ENCODE peak calls at places on chromosomes 11 and 22, in nine cellular contexts. T is hepatocyte, Q is tibial nerve, M is mammary epithelial cell, Z is tibial artery, I is Peyer's patch, W is AG09309, H is Karpas-422, J is WERI-Rb-1. L is an unnamed sample.

GRCh38 chr22:50574383-50574755 is 3.9 kb downstream of the CPT1B start:
- DNase-seq in T (no peak), Q (no peak), M (no peak), Z (no peak), I (no peak), W (no peak), H (no peak), J (no peak), L (no peak)

GRCh38 chr22:29485448-29485847 is 5.4 kb downstream of the NEFH start:
- DNase-seq in T (no peak), Q (no peak), M (no peak), Z (no peak), I (no peak), W (no peak), H (no peak), J (no peak), L (no peak)

GRCh38 chr11:1931326-1931725 is 11.8 kb downstream of the TNNT3 start:
- DNase-seq in T (no peak), Q (no peak), M (no peak), Z (peak), I (no peak), W (no peak), H (no peak), J (peak), L (no peak)

GRCh38 chr22:27194096-27194748 is 536.8 kb downstream of the MIAT start:
- DNase-seq in T (no peak), Q (no peak), M (no peak), Z (no peak), I (no peak), W (no peak), H (no peak), J (no peak), L (no peak)

GRCh38 chr11:123125169-123125568 is 63.2 kb upstream of the HSPA8 start:
- DNase-seq in T (no peak), Q (no peak), M (no peak), Z (no peak), I (no peak), W (no peak), H (no peak), J (no peak), L (no peak)

GRCh38 chr22:21450320-21450831 is 16.8 kb upstream of the TMEM191C start:
- DNase-seq in T (no peak), Q (no peak), M (no peak), Z (peak), I (no peak), W (no peak), H (no peak), J (no peak), L (no peak)

GRCh38 chr22:23575601-23576000 is 4.5 kb downstream of the IGLL1 start:
- DNase-seq in T (no peak), Q (no peak), M (no peak), Z (no peak), I (no peak), W (no peak), H (no peak), J (no peak), L (no peak)

GRCh38 chr22:25404556-25404922 is 159.9 kb upstream of the GRK3 start:
- DNase-seq in T (peak), Q (no peak), M (peak), Z (no peak), I (no peak), W (no peak), H (no peak), J (peak), L (no peak)

GRCh38 chr22:17266261-17266971 is 47.2 kb upstream of the ADA2 start:
- DNase-seq in T (peak), Q (no peak), M (no peak), Z (no peak), I (no peak), W (no peak), H (no peak), J (peak), L (no peak)

GRCh38 chr11:119701591-119702260 is 27.3 kb downstream of the NECTIN1 start:
- DNase-seq in T (no peak), Q (no peak), M (no peak), Z (no peak), I (no peak), W (no peak), H (no peak), J (peak), L (no peak)
- H3K4me3 ChIP-seq in T (no peak), Q (no peak), M (no peak), Z (no peak), I (no peak), W (no peak), H (no peak), J (peak), L (no peak)

DNA sequence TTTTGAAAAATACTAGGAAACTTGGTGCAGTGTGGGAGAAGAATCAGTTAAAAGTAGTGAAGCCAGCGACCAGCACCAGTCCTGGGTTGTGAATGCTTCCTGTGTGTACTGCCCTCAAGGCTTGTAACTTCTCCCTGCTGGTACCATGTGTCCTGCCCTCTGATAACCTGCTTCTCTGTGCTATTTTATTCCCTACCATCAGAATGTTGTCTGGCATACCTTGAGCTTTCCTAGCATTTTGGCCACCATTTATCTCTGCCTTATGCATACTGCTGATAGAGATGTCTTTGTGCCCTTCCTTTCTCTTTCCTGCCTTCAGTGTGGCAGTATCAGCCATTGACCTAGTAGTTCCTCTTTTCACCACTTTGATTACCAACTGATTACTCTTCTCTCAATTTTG is 2.0 kb downstream of the GTF2H1 start:
- DNase-seq in T (no peak), Q (no peak), M (no peak), Z (no peak), I (no peak), W (no peak), H (peak), J (no peak), L (peak)
- H3K4me3 ChIP-seq in T (no peak), Q (no peak), M (peak), Z (no peak), I (no peak), W (no peak), H (peak), J (no peak), L (peak)

GRCh38 chr11:85132839-85133238 is 494.3 kb downstream of the DLG2 start:
- DNase-seq in T (peak), Q (no peak), M (no peak), Z (no peak), I (no peak), W (no peak), H (no peak), J (peak), L (no peak)
- H3K4me3 ChIP-seq in T (peak), Q (no peak), M (no peak), Z (peak), I (no peak), W (no peak), H (no peak), J (peak), L (no peak)

GRCh38 chr22:36977401-36977861 is 41.8 kb downstream of the TST start:
- DNase-seq in T (peak), Q (peak), M (no peak), Z (no peak), I (peak), W (no peak), H (peak), J (peak), L (peak)

GRCh38 chr22:36979511-36979910 is 39.7 kb downstream of the TST start:
- DNase-seq in T (no peak), Q (no peak), M (no peak), Z (no peak), I (no peak), W (no peak), H (no peak), J (no peak), L (no peak)

GRCh38 chr22:36981247-36981775 is 37.9 kb downstream of the TST start:
- DNase-seq in T (no peak), Q (no peak), M (no peak), Z (no peak), I (no peak), W (no peak), H (no peak), J (no peak), L (no peak)

GRCh38 chr22:36979016-36979415 is 40.2 kb downstream of the TST start:
- DNase-seq in T (no peak), Q (no peak), M (no peak), Z (no peak), I (no peak), W (no peak), H (no peak), J (no peak), L (no peak)

DNA sequence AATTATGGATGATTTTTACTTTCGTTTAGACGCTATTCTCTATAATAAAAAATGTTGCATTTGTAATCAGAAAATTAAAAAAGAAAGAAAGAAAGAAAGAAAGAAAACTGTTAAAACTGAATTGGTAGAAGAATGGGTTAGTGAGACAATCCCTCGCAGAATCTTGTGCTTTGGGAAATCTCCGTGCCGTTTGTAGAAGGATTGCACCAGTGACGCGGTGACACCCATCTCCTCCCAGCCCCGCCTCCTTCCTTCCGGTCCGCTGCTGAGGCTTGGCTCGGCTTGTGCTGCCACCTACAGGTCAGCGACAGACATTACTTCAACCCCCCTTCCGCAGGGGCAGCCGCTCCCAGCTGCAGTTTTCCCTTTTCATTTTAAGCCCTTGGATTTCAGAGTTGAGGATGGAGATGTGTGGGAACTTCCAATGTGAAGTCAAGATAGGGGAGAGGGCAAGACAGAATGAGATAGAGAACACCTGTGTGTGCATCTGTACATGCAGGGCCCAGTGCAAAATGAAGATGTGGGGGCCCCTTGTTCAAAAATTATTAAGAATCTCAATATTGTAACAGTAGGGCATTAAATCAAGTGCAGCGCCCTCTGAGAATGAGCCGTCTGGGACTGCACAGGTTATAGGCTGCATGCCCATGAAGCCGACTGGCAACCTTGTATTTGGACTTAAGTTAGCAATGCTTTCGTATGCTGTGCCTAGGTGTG is 41.1 kb downstream of the TST start:
- DNase-seq in T (peak), Q (peak), M (peak), Z (peak), I (peak), W (peak), H (peak), J (peak), L (peak)
- H3K4me3 ChIP-seq in T (peak), Q (peak), M (peak), Z (peak), I (peak), W (peak), H (peak), J (peak), L (peak)

DNA sequence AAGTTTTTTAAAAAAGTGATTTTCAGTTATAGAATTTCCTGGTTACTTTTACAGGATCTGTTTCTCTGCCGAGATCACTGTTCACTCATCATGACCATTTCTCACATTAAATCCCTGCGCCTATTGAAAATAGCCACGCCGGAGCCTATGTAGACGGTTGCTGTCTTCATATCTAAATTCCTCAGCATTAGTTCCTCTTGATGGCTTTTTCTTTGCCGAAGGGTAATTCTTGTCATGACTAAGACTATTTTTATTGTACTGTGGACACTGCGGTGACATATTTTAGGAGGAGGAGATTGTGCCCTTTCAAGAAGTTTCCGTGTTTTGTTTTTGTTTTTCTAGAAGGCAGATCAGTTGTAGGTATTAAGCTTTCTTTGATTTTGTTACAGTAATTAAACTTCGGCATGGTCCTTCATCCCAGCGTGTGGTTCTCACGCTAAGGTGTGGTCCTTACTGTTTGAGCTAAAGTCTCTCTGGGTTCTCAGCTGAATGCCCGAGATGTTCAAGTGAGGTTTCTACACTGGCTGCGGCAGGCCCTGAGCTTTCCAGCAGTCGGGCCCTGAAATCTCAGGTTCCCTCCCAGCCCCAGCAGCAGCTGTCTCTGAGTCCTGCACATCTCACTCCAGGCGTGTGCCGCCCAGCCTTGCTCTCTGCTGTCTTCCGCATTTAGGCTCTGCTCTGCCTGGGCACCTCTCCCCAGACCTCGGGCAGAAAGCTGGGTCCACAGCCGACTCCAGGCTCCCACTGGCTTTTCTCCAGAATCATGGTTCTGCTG is 1110.5 kb downstream of the TBC1D22A start:
- DNase-seq in T (no peak), Q (no peak), M (no peak), Z (no peak), I (no peak), W (no peak), H (no peak), J (no peak), L (no peak)
- H3K4me3 ChIP-seq in T (no peak), Q (no peak), M (no peak), Z (no peak), I (no peak), W (no peak), H (no peak), J (no peak), L (no peak)

GRCh38 chr11:32435152-32435480 is 223 bp downstream of the WT1 start:
- DNase-seq in T (no peak), Q (no peak), M (no peak), Z (no peak), I (no peak), W (no peak), H (no peak), J (no peak), L (no peak)

GRCh38 chr11:32434387-32435151 is 770 bp downstream of the WT1 start:
- DNase-seq in T (no peak), Q (no peak), M (no peak), Z (no peak), I (no peak), W (no peak), H (no peak), J (no peak), L (no peak)

GRCh38 chr11:32434116-32434386 is 1.3 kb downstream of the WT1 start:
- DNase-seq in T (no peak), Q (no peak), M (no peak), Z (no peak), I (no peak), W (no peak), H (no peak), J (no peak), L (no peak)

GRCh38 chr11:32432565-32433248 is 2.6 kb downstream of the WT1 start:
- DNase-seq in T (no peak), Q (no peak), M (no peak), Z (no peak), I (no peak), W (no peak), H (no peak), J (no peak), L (no peak)

GRCh38 chr11:32433249-32434115 is 1.9 kb downstream of the WT1 start:
- DNase-seq in T (no peak), Q (no peak), M (no peak), Z (no peak), I (no peak), W (no peak), H (no peak), J (no peak), L (no peak)
- H3K4me3 ChIP-seq in T (no peak), Q (no peak), M (no peak), Z (peak), I (no peak), W (peak), H (no peak), J (no peak), L (no peak)

L was measured in GM12865.